ENCODE peak calls at places on chromosomes 2 and 18, in ten cellular contexts. One of them, this sample, is unnamed.

GRCh38 chr2:66576381-66577330 is 141.7 kb downstream of the MEIS1 start:
- DNase-seq in HCT116: no peak
- DNase-seq in endothelial cell of umbilical vein: peak; percentile 46
- DNase-seq in mammary epithelial cell: peak; percentile 28
- DNase-seq in colonic mucosa: peak; percentile 29
- DNase-seq in adrenal gland: peak; percentile 62
- DNase-seq in cardiac muscle cell: peak; percentile 45
- DNase-seq in CD8-positive, alpha-beta T cell: no peak
- DNase-seq in psoas muscle: peak; percentile 48
- DNase-seq in foreskin fibroblast: no peak
- DNase-seq in this sample: no peak

GRCh38 chr2:23366720-23367119 is 18.3 kb upstream of the KLHL29 start:
- DNase-seq in HCT116: no peak
- DNase-seq in cardiac muscle cell: no peak
- DNase-seq in mammary epithelial cell: no peak
- DNase-seq in colonic mucosa: no peak
- DNase-seq in endothelial cell of umbilical vein: no peak
- DNase-seq in foreskin fibroblast: no peak
- DNase-seq in adrenal gland: peak; percentile 57
- DNase-seq in psoas muscle: no peak
- DNase-seq in CD8-positive, alpha-beta T cell: no peak
- DNase-seq in this sample: no peak

GRCh38 chr2:25567406-25567805 is 106.0 kb downstream of the DTNB start:
- DNase-seq in colonic mucosa: no peak
- DNase-seq in psoas muscle: no peak
- DNase-seq in HCT116: peak; percentile 10
- DNase-seq in CD8-positive, alpha-beta T cell: no peak
- DNase-seq in foreskin fibroblast: peak; percentile 32
- DNase-seq in adrenal gland: no peak
- DNase-seq in endothelial cell of umbilical vein: peak; percentile 67
- DNase-seq in cardiac muscle cell: peak; percentile 27
- DNase-seq in mammary epithelial cell: peak; percentile 17
- DNase-seq in this sample: peak; percentile 60

GRCh38 chr2:113854970-113855740 is 34.7 kb upstream of the ACTR3 start:
- DNase-seq in mammary epithelial cell: no peak
- DNase-seq in psoas muscle: no peak
- DNase-seq in colonic mucosa: no peak
- DNase-seq in adrenal gland: no peak
- DNase-seq in HCT116: no peak
- DNase-seq in foreskin fibroblast: no peak
- DNase-seq in CD8-positive, alpha-beta T cell: no peak
- DNase-seq in cardiac muscle cell: no peak
- DNase-seq in endothelial cell of umbilical vein: no peak
- DNase-seq in this sample: no peak

GRCh38 chr2:58156780-58157179 is 84.3 kb downstream of the FANCL start:
- DNase-seq in foreskin fibroblast: no peak
- DNase-seq in colonic mucosa: no peak
- DNase-seq in mammary epithelial cell: no peak
- DNase-seq in adrenal gland: no peak
- DNase-seq in cardiac muscle cell: no peak
- DNase-seq in HCT116: no peak
- DNase-seq in endothelial cell of umbilical vein: no peak
- DNase-seq in psoas muscle: no peak
- DNase-seq in CD8-positive, alpha-beta T cell: no peak
- DNase-seq in this sample: no peak

GRCh38 chr2:53028259-53028658 is 739.3 kb upstream of the CHAC2 start:
- DNase-seq in mammary epithelial cell: no peak
- DNase-seq in adrenal gland: no peak
- DNase-seq in HCT116: no peak
- DNase-seq in cardiac muscle cell: no peak
- DNase-seq in psoas muscle: no peak
- DNase-seq in foreskin fibroblast: peak; percentile 10
- DNase-seq in endothelial cell of umbilical vein: no peak
- DNase-seq in colonic mucosa: no peak
- DNase-seq in CD8-positive, alpha-beta T cell: no peak
- DNase-seq in this sample: no peak

GRCh38 chr2:134445116-134445515 is 191.2 kb downstream of the MGAT5 start:
- DNase-seq in adrenal gland: no peak
- DNase-seq in cardiac muscle cell: no peak
- DNase-seq in colonic mucosa: no peak
- DNase-seq in CD8-positive, alpha-beta T cell: no peak
- DNase-seq in mammary epithelial cell: no peak
- DNase-seq in foreskin fibroblast: no peak
- DNase-seq in endothelial cell of umbilical vein: no peak
- DNase-seq in psoas muscle: no peak
- DNase-seq in HCT116: no peak
- DNase-seq in this sample: no peak

GRCh38 chr2:64101141-64101591 is 43.1 kb downstream of the PELI1 start:
- DNase-seq in colonic mucosa: no peak
- DNase-seq in HCT116: no peak
- DNase-seq in cardiac muscle cell: no peak
- DNase-seq in foreskin fibroblast: no peak
- DNase-seq in CD8-positive, alpha-beta T cell: no peak
- DNase-seq in adrenal gland: no peak
- DNase-seq in psoas muscle: no peak
- DNase-seq in endothelial cell of umbilical vein: peak; percentile 84
- DNase-seq in mammary epithelial cell: no peak
- DNase-seq in this sample: no peak

GRCh38 chr2:108377411-108377810 is 343 bp upstream of the SULT1C4 start:
- DNase-seq in psoas muscle: no peak
- DNase-seq in HCT116: no peak
- DNase-seq in CD8-positive, alpha-beta T cell: no peak
- DNase-seq in mammary epithelial cell: no peak
- DNase-seq in adrenal gland: no peak
- DNase-seq in endothelial cell of umbilical vein: no peak
- DNase-seq in colonic mucosa: no peak
- DNase-seq in cardiac muscle cell: no peak
- DNase-seq in foreskin fibroblast: peak; percentile 19
- DNase-seq in this sample: no peak

GRCh38 chr2:239139566-239139965 is 261.3 kb downstream of the HDAC4 start:
- DNase-seq in adrenal gland: no peak
- DNase-seq in psoas muscle: peak; percentile 40
- DNase-seq in colonic mucosa: no peak
- DNase-seq in CD8-positive, alpha-beta T cell: no peak
- DNase-seq in HCT116: no peak
- DNase-seq in cardiac muscle cell: no peak
- DNase-seq in endothelial cell of umbilical vein: no peak
- DNase-seq in foreskin fibroblast: no peak
- DNase-seq in mammary epithelial cell: no peak
- DNase-seq in this sample: no peak

GRCh38 chr2:37894601-37895000 is 30.5 kb upstream of the RMDN2 start:
- DNase-seq in endothelial cell of umbilical vein: no peak
- DNase-seq in foreskin fibroblast: no peak
- DNase-seq in CD8-positive, alpha-beta T cell: no peak
- DNase-seq in colonic mucosa: no peak
- DNase-seq in adrenal gland: no peak
- DNase-seq in mammary epithelial cell: no peak
- DNase-seq in cardiac muscle cell: no peak
- DNase-seq in psoas muscle: no peak
- DNase-seq in HCT116: no peak
- DNase-seq in this sample: no peak

GRCh38 chr18:35236964-35237363 is 3.9 kb upstream of the ZNF397 start:
- DNase-seq in endothelial cell of umbilical vein: no peak
- DNase-seq in CD8-positive, alpha-beta T cell: no peak
- DNase-seq in HCT116: no peak
- DNase-seq in foreskin fibroblast: no peak
- DNase-seq in cardiac muscle cell: no peak
- DNase-seq in colonic mucosa: no peak
- DNase-seq in adrenal gland: no peak
- DNase-seq in mammary epithelial cell: no peak
- DNase-seq in psoas muscle: no peak
- DNase-seq in this sample: no peak

GRCh38 chr18:56789004-56789888 is 138.1 kb downstream of the WDR7 start:
- DNase-seq in adrenal gland: no peak
- DNase-seq in foreskin fibroblast: no peak
- DNase-seq in CD8-positive, alpha-beta T cell: no peak
- DNase-seq in mammary epithelial cell: peak; percentile 14
- DNase-seq in endothelial cell of umbilical vein: peak; percentile 92
- DNase-seq in psoas muscle: peak; percentile 30
- DNase-seq in HCT116: peak; percentile 23
- DNase-seq in cardiac muscle cell: peak; percentile 32
- DNase-seq in colonic mucosa: peak; percentile 28
- DNase-seq in this sample: peak; percentile 59

GRCh38 chr18:75219684-75220083 is 9.1 kb downstream of the TSHZ1 start:
- DNase-seq in HCT116: no peak
- DNase-seq in endothelial cell of umbilical vein: no peak
- DNase-seq in foreskin fibroblast: no peak
- DNase-seq in psoas muscle: no peak
- DNase-seq in colonic mucosa: peak; percentile 43
- DNase-seq in adrenal gland: no peak
- DNase-seq in cardiac muscle cell: no peak
- DNase-seq in mammary epithelial cell: no peak
- DNase-seq in CD8-positive, alpha-beta T cell: no peak
- DNase-seq in this sample: no peak

GRCh38 chr18:75221902-75222301 is 11.3 kb downstream of the TSHZ1 start:
- DNase-seq in cardiac muscle cell: no peak
- DNase-seq in HCT116: no peak
- DNase-seq in adrenal gland: no peak
- DNase-seq in psoas muscle: no peak
- DNase-seq in endothelial cell of umbilical vein: peak; percentile 58
- DNase-seq in colonic mucosa: no peak
- DNase-seq in CD8-positive, alpha-beta T cell: no peak
- DNase-seq in foreskin fibroblast: no peak
- DNase-seq in mammary epithelial cell: no peak
- DNase-seq in this sample: no peak

GRCh38 chr18:75223687-75224347 is 13.2 kb downstream of the TSHZ1 start:
- DNase-seq in adrenal gland: no peak
- DNase-seq in mammary epithelial cell: no peak
- DNase-seq in psoas muscle: no peak
- DNase-seq in endothelial cell of umbilical vein: no peak
- DNase-seq in colonic mucosa: no peak
- DNase-seq in cardiac muscle cell: no peak
- DNase-seq in HCT116: no peak
- DNase-seq in foreskin fibroblast: no peak
- DNase-seq in CD8-positive, alpha-beta T cell: no peak
- DNase-seq in this sample: no peak

GRCh38 chr18:75220786-75221355 is 10.3 kb downstream of the TSHZ1 start:
- DNase-seq in HCT116: no peak
- DNase-seq in mammary epithelial cell: no peak
- DNase-seq in psoas muscle: no peak
- DNase-seq in foreskin fibroblast: no peak
- DNase-seq in cardiac muscle cell: no peak
- DNase-seq in adrenal gland: no peak
- DNase-seq in colonic mucosa: no peak
- DNase-seq in endothelial cell of umbilical vein: no peak
- DNase-seq in CD8-positive, alpha-beta T cell: no peak
- DNase-seq in this sample: no peak

GRCh38 chr18:75221397-75221796 is 10.8 kb downstream of the TSHZ1 start:
- DNase-seq in CD8-positive, alpha-beta T cell: no peak
- DNase-seq in psoas muscle: no peak
- DNase-seq in colonic mucosa: no peak
- DNase-seq in foreskin fibroblast: no peak
- DNase-seq in mammary epithelial cell: no peak
- DNase-seq in cardiac muscle cell: no peak
- DNase-seq in adrenal gland: no peak
- DNase-seq in endothelial cell of umbilical vein: no peak
- DNase-seq in HCT116: no peak
- DNase-seq in this sample: no peak
- H3K4me3 ChIP-seq in CD8-positive, alpha-beta T cell: no peak overlapping the region
- H3K4me3 ChIP-seq in psoas muscle: no peak overlapping the region
- H3K4me3 ChIP-seq in colonic mucosa: no peak overlapping the region
- H3K4me3 ChIP-seq in foreskin fibroblast: peak overlapping the region; percentile 43
- H3K4me3 ChIP-seq in mammary epithelial cell: no peak overlapping the region
- H3K4me3 ChIP-seq in cardiac muscle cell: no peak overlapping the region
- H3K4me3 ChIP-seq in adrenal gland: no peak overlapping the region
- H3K4me3 ChIP-seq in endothelial cell of umbilical vein: no peak overlapping the region
- H3K4me3 ChIP-seq in HCT116: no peak overlapping the region
- H3K4me3 ChIP-seq in this sample: no peak overlapping the region

GRCh38 chr2:172693037-172693436 is 42.6 kb upstream of the RAPGEF4 start:
- DNase-seq in adrenal gland: peak; percentile 78
- DNase-seq in mammary epithelial cell: peak; percentile 97
- DNase-seq in colonic mucosa: peak; percentile 81
- DNase-seq in cardiac muscle cell: no peak
- DNase-seq in foreskin fibroblast: peak; percentile 99
- DNase-seq in endothelial cell of umbilical vein: peak; percentile 98
- DNase-seq in HCT116: peak; percentile 91
- DNase-seq in psoas muscle: no peak
- DNase-seq in CD8-positive, alpha-beta T cell: no peak
- DNase-seq in this sample: peak; percentile 34
- H3K4me3 ChIP-seq in adrenal gland: no peak overlapping the region
- H3K4me3 ChIP-seq in mammary epithelial cell: no peak overlapping the region
- H3K4me3 ChIP-seq in colonic mucosa: no peak overlapping the region
- H3K4me3 ChIP-seq in cardiac muscle cell: no peak overlapping the region
- H3K4me3 ChIP-seq in foreskin fibroblast: no peak overlapping the region
- H3K4me3 ChIP-seq in endothelial cell of umbilical vein: no peak overlapping the region
- H3K4me3 ChIP-seq in HCT116: no peak overlapping the region
- H3K4me3 ChIP-seq in psoas muscle: no peak overlapping the region
- H3K4me3 ChIP-seq in CD8-positive, alpha-beta T cell: no peak overlapping the region
- H3K4me3 ChIP-seq in this sample: no peak overlapping the region

GRCh38 chr2:127776122-127776780 is 34.7 kb downstream of the WDR33 start:
- DNase-seq in CD8-positive, alpha-beta T cell: no peak
- DNase-seq in mammary epithelial cell: no peak
- DNase-seq in adrenal gland: no peak
- DNase-seq in foreskin fibroblast: no peak
- DNase-seq in HCT116: no peak
- DNase-seq in colonic mucosa: no peak
- DNase-seq in cardiac muscle cell: no peak
- DNase-seq in psoas muscle: no peak
- DNase-seq in endothelial cell of umbilical vein: no peak
- DNase-seq in this sample: no peak
- H3K4me3 ChIP-seq in CD8-positive, alpha-beta T cell: no peak overlapping the region
- H3K4me3 ChIP-seq in mammary epithelial cell: no peak overlapping the region
- H3K4me3 ChIP-seq in adrenal gland: no peak overlapping the region
- H3K4me3 ChIP-seq in foreskin fibroblast: no peak overlapping the region
- H3K4me3 ChIP-seq in HCT116: no peak overlapping the region
- H3K4me3 ChIP-seq in colonic mucosa: no peak overlapping the region
- H3K4me3 ChIP-seq in cardiac muscle cell: no peak overlapping the region
- H3K4me3 ChIP-seq in psoas muscle: no peak overlapping the region
- H3K4me3 ChIP-seq in endothelial cell of umbilical vein: no peak overlapping the region
- H3K4me3 ChIP-seq in this sample: no peak overlapping the region

DNA sequence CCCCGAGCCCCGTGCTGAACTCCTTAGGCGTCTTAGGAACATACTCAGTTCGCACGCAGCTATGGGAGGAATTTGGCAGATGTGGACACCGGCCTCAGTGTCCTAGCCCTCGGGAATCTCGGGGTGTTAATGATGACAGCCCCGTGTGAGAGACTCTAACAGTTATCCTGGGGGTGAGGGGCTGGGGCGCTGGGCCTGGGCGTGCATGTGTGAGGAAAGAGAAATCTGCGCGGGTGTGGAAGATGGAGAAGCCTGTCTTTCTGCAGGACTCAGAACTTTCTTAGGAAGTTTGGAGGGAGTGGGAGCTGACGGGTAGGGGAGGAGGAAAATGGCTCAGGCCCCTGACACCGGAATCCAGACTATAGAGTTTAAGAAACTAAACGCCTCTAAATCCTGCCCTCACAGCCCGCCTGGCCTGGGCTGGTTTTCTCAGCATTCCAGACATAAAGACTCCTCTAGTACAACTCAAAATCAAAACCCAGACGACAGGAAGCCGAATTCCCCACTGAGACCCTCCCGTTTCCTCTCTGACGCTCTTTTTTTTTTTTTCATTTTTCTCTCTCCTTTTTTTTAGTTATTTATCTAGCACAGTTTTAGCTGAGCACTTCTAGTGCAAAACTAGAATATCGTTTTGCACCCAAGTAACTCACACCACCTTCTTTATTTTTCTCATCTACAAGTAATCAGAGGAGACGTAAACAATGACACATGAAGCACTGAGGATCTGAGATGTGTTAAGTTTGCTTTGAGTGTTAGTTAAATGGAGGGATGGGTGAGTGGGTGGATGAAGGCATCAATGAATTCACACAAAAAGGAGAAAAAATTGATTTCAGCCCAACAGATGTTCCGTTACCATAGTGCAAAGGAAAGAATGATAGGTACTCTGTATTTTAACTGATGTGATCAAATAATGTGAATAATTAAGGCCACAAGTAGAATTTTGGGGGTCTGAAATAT is 1.2 kb upstream of the HAAO start:
- DNase-seq in cardiac muscle cell: no peak
- DNase-seq in foreskin fibroblast: no peak
- DNase-seq in psoas muscle: peak; percentile 57
- DNase-seq in colonic mucosa: no peak
- DNase-seq in adrenal gland: no peak
- DNase-seq in mammary epithelial cell: no peak
- DNase-seq in CD8-positive, alpha-beta T cell: no peak
- DNase-seq in HCT116: no peak
- DNase-seq in endothelial cell of umbilical vein: no peak
- DNase-seq in this sample: peak; percentile 31
- H3K4me3 ChIP-seq in cardiac muscle cell: peak overlapping the region; percentile 20
- H3K4me3 ChIP-seq in foreskin fibroblast: peak overlapping the region; percentile 42
- H3K4me3 ChIP-seq in psoas muscle: peak overlapping the region; percentile 74
- H3K4me3 ChIP-seq in colonic mucosa: peak overlapping the region; percentile 59
- H3K4me3 ChIP-seq in adrenal gland: no peak overlapping the region
- H3K4me3 ChIP-seq in mammary epithelial cell: no peak overlapping the region
- H3K4me3 ChIP-seq in CD8-positive, alpha-beta T cell: peak overlapping the region; percentile 55
- H3K4me3 ChIP-seq in HCT116: no peak overlapping the region
- H3K4me3 ChIP-seq in endothelial cell of umbilical vein: peak overlapping the region; percentile 44
- H3K4me3 ChIP-seq in this sample: peak overlapping the region; percentile 63

This sample was measured in SJCRH30.